ENCODE peak calls at places on chromosomes 6 and 20, in six cellular contexts. R is endothelial cell, D is upper lobe of right lung, H is AG09309, F is osteoblast, C is psoas muscle. N is an unnamed sample.

GRCh38 chr6:147040521-147040920 is 163.7 kb upstream of the STXBP5 start:
- DNase-seq in R (no peak), D (no peak), H (no peak), F (peak; percentile 5), C (no peak), N (no peak)

GRCh38 chr6:13485923-13486557 is 1.4 kb downstream of the GFOD1 start:
- DNase-seq in R (peak; percentile 25), D (peak; percentile 64), H (no peak), F (peak; percentile 89), C (peak; percentile 61), N (no peak)

GRCh38 chr6:125868996-125869395 is 78.2 kb downstream of the NCOA7 start:
- DNase-seq in R (no peak), D (no peak), H (no peak), F (peak; percentile 6), C (peak; percentile 61), N (no peak)

GRCh38 chr6:142746524-142746923 is 198.5 kb downstream of the HIVEP2 start:
- DNase-seq in R (peak; percentile 36), D (no peak), H (no peak), F (no peak), C (no peak), N (no peak)

GRCh38 chr20:11467436-11467835 is 450.3 kb upstream of the BTBD3 start:
- DNase-seq in R (no peak), D (no peak), H (no peak), F (no peak), C (no peak), N (no peak)

GRCh38 chr6:76861403-76861802 is 601.9 kb downstream of the HTR1B start:
- DNase-seq in R (peak; percentile 38), D (no peak), H (no peak), F (no peak), C (no peak), N (no peak)

GRCh38 chr6:31559958-31560696 is 12.0 kb upstream of the LTA start:
- DNase-seq in R (peak; percentile 68), D (peak; percentile 73), H (no peak), F (peak; percentile 83), C (peak; percentile 75), N (no peak)

GRCh38 chr20:32539817-32540675 is 45.1 kb downstream of the NOL4L start:
- DNase-seq in R (no peak), D (no peak), H (no peak), F (no peak), C (no peak), N (no peak)

GRCh38 chr6:158854214-158855101 is 35.3 kb upstream of the EZR start:
- DNase-seq in R (no peak), D (no peak), H (no peak), F (peak; percentile 81), C (no peak), N (no peak)

GRCh38 chr6:156782691-156783320 is 5.6 kb downstream of the ARID1B start:
- DNase-seq in R (no peak), D (no peak), H (no peak), F (no peak), C (no peak), N (no peak)

GRCh38 chr6:42093582-42094329 is 43.4 kb downstream of the TAF8 start:
- DNase-seq in R (no peak), D (no peak), H (no peak), F (no peak), C (no peak), N (no peak)

GRCh38 chr20:57389695-57390603 is 1.2 kb upstream of the RBM38 start:
- DNase-seq in R (no peak), D (peak; percentile 68), H (no peak), F (peak; percentile 73), C (peak; percentile 63), N (no peak)

GRCh38 chr6:16321341-16321710 is 82.9 kb downstream of the GMPR start:
- DNase-seq in R (no peak), D (no peak), H (no peak), F (no peak), C (no peak), N (no peak)

GRCh38 chr6:16337280-16337975 is 99.0 kb downstream of the GMPR start:
- DNase-seq in R (no peak), D (peak; percentile 79), H (peak; percentile 83), F (peak; percentile 86), C (peak; percentile 95), N (peak; percentile 93)

GRCh38 chr6:53492860-53493634 is 51.9 kb downstream of the GCLC start:
- DNase-seq in R (no peak), D (no peak), H (peak; percentile 46), F (no peak), C (no peak), N (peak; percentile 38)

GRCh38 chr6:11279213-11279780 is 46.8 kb upstream of the NEDD9 start:
- DNase-seq in R (no peak), D (no peak), H (no peak), F (peak; percentile 72), C (peak; percentile 70), N (no peak)

GRCh38 chr6:130420911-130421310 is 55.1 kb downstream of the TMEM200A start:
- DNase-seq in R (no peak), D (no peak), H (no peak), F (no peak), C (no peak), N (no peak)

GRCh38 chr6:15268130-15268908 is 22.4 kb downstream of the JARID2 start:
- DNase-seq in R (no peak), D (no peak), H (no peak), F (no peak), C (no peak), N (no peak)

GRCh38 chr6:119479860-119480655 is 130.5 kb upstream of the MAN1A1 start:
- DNase-seq in R (no peak), D (no peak), H (peak; percentile 41), F (no peak), C (no peak), N (peak; percentile 22)

GRCh38 chr20:63057133-63058117 is 50.7 kb upstream of the BHLHE23 start:
- DNase-seq in R (no peak), D (peak; percentile 3), H (no peak), F (peak; percentile 45), C (no peak), N (no peak)

GRCh38 chr20:22908437-22908836 is 126.7 kb upstream of the SSTR4 start:
- DNase-seq in R (no peak), D (no peak), H (no peak), F (no peak), C (no peak), N (no peak)

GRCh38 chr6:112690497-112691202 is 343.5 kb downstream of the RFPL4B start:
- DNase-seq in R (no peak), D (no peak), H (peak; percentile 58), F (peak; percentile 84), C (no peak), N (peak; percentile 78)

GRCh38 chr6:116355796-116356195 is 15.0 kb upstream of the DSE start:
- DNase-seq in R (no peak), D (no peak), H (no peak), F (no peak), C (no peak), N (no peak)

GRCh38 chr6:13375360-13375878 is 47.1 kb upstream of the TBC1D7 start:
- DNase-seq in R (no peak), D (no peak), H (no peak), F (no peak), C (no peak), N (no peak)

DNA sequence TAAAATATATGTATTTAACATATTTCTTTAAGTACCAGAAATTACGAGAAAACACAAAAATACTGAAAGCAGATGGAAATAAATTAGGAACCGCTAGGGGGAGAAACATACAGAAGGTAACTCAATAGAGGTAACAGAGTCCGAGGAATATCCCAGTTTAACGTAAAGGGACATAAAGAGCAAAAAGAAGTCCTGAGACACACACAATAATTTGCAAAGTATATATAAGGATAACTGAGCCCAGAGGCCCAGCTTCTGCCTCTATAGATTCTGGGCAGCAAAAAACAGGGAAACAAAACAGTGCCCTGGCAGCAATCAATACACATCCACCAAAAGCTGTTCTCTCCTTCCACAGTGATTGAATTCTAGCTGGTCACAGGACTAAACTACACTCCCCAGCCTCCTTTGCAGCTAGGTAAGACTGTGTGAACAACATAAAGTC is 15.1 kb downstream of the TBC1D32 start:
- DNase-seq in R (no peak), D (no peak), H (no peak), F (no peak), C (no peak), N (no peak)
- TF ChIP-seq CTCF in R (peak; percentile 78), D (peak; percentile 45), H (peak; percentile 49), F (peak; percentile 56), C (peak; percentile 43), N (peak; percentile 53)

GRCh38 chr6:152673233-152673632 is 24.5 kb upstream of the MYCT1 start:
- DNase-seq in R (no peak), D (no peak), H (no peak), F (no peak), C (no peak), N (no peak)

GRCh38 chr6:152671146-152671545 is 26.6 kb upstream of the MYCT1 start:
- DNase-seq in R (no peak), D (no peak), H (no peak), F (no peak), C (no peak), N (no peak)

GRCh38 chr6:152669894-152670293 is 27.8 kb upstream of the MYCT1 start:
- DNase-seq in R (no peak), D (no peak), H (no peak), F (peak; percentile 29), C (no peak), N (peak; percentile 8)
- TF ChIP-seq CTCF in R (no peak), D (peak; percentile 42), H (peak; percentile 33), F (peak; percentile 53), C (peak; percentile 39), N (peak; percentile 51)

DNA sequence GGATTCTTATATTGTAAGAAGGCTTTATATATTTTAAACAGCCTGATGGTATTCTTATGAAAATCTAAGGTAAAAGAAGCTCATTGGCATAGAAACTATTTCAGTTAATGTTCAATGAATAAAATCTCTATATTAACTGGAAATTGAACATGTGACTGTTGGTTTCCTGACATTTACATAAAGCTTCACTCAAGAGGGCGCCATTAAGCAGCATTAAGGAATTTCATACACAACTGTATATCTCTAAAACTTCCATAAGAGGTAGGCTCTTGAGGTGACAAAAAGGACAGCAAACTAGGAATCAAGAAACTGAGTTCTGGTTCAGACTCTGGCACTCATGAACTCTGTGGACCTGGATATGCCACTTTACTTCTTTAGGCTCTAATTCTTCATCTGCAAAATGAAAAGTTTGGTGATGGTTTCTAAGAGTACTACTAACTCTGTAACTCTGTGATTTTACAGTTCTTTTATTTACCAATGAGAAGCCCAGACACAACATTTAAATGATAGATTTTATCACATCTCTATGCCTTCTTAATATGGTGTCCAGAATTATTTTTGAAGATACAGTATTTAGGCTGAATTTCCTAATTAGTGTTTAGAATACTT is 147.5 kb downstream of the FLRT3 start:
- DNase-seq in R (no peak), D (no peak), H (peak; percentile 8), F (no peak), C (no peak), N (peak; percentile 14)
- TF ChIP-seq CTCF in R (no peak), D (peak; percentile 30), H (peak; percentile 26), F (peak; percentile 33), C (no peak), N (peak; percentile 57)

DNA sequence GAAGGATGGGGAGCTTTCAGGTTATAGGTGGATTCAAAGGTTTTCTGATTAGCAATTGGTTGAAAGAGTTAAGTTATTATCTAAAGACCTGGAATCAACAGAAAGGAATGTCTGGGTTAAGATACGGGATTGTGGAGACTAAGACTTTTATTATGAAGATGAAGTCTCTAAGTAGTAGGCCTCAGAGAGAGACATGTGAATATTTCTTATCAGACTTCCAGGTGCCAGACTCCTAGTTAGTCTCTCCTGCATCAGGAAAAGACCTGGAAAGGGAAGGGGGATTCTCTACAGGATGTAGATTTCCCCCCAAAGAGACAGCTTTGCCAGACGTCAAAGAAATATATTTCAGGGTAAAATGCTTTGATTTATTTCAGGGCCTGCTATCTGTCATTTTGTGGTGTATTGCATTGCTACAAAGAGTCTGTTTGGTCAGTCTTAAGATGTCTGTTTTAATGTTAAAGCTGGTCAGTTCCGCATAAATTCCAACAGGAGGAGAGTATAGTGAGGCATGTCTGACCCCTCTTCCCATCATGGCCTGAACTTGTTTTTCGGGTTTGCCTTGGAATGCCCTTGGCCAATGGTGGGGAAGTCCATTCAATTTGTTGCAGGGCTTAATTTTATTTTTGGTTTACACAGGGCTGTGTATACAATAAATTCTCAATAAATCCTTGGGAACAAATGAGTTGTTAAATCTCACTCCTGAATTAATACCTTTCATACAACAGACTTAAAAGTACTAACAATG is 103.4 kb upstream of the RALGAPA2 start:
- DNase-seq in R (no peak), D (no peak), H (no peak), F (no peak), C (no peak), N (no peak)
- TF ChIP-seq CTCF in R (no peak), D (no peak), H (no peak), F (no peak), C (no peak), N (no peak)

N was measured in AG09319.